ENCODE peak calls at places on chromosomes 1 and 21, in eight cellular contexts. N is neural crest cell, H is GM10248, A is IMR-90, S is HFFc6, Z is kidney, J is heart left ventricle, X is GM23338. U is an unnamed sample.

GRCh38 chr1:201888282-201889033 is at the start of gene SHISA4:
- DNase-seq in N (peak), H (peak), A (peak), S (peak), Z (peak), J (peak), X (peak), U (peak)

GRCh38 chr21:32770514-32771133 is 931 bp downstream of the PAXBP1 start:
- DNase-seq in N (no peak), H (no peak), A (peak), S (peak), Z (no peak), J (no peak), X (no peak), U (no peak)

GRCh38 chr1:113242481-113242880 is 147.8 kb upstream of the MAGI3 start:
- DNase-seq in N (no peak), H (no peak), A (no peak), S (no peak), Z (no peak), J (no peak), X (no peak), U (no peak)

GRCh38 chr1:16006552-16007485 is 2.8 kb downstream of the SRARP start:
- DNase-seq in N (no peak), H (peak), A (peak), S (peak), Z (peak), J (no peak), X (no peak), U (peak)

GRCh38 chr1:167864392-167864992 is 49.4 kb downstream of the ADCY10 start:
- DNase-seq in N (no peak), H (no peak), A (no peak), S (no peak), Z (no peak), J (no peak), X (no peak), U (no peak)

GRCh38 chr1:8078176-8078671 is 52.1 kb upstream of the ERRFI1 start:
- DNase-seq in N (no peak), H (no peak), A (peak), S (peak), Z (no peak), J (no peak), X (peak), U (no peak)

GRCh38 chr1:154403300-154403943 is 1.7 kb upstream of the IL6R start:
- DNase-seq in N (no peak), H (no peak), A (no peak), S (no peak), Z (no peak), J (no peak), X (no peak), U (no peak)

GRCh38 chr1:183734600-183735036 is 70.3 kb upstream of the RGL1 start:
- DNase-seq in N (no peak), H (no peak), A (peak), S (peak), Z (peak), J (peak), X (peak), U (no peak)

GRCh38 chr1:94279048-94279447 is 41.7 kb upstream of the ARHGAP29 start:
- DNase-seq in N (no peak), H (no peak), A (peak), S (no peak), Z (no peak), J (no peak), X (no peak), U (no peak)

GRCh38 chr1:11858968-11859871 is 475 bp upstream of the NPPB start:
- DNase-seq in N (peak), H (peak), A (peak), S (peak), Z (peak), J (peak), X (peak), U (peak)

GRCh38 chr1:3708696-3709246 is 43.5 kb upstream of the CCDC27 start:
- DNase-seq in N (no peak), H (no peak), A (no peak), S (no peak), Z (no peak), J (no peak), X (peak), U (no peak)

GRCh38 chr1:177174921-177175634 is 4.3 kb downstream of the BRINP2 start:
- DNase-seq in N (no peak), H (no peak), A (no peak), S (no peak), Z (no peak), J (no peak), X (no peak), U (no peak)

GRCh38 chr1:29804181-29804899 is 568.0 kb downstream of the PTPRU start:
- DNase-seq in N (no peak), H (no peak), A (no peak), S (no peak), Z (peak), J (no peak), X (no peak), U (no peak)

GRCh38 chr1:225657462-225657989 is 4.6 kb upstream of the ENAH start:
- DNase-seq in N (no peak), H (no peak), A (peak), S (peak), Z (no peak), J (no peak), X (no peak), U (no peak)

GRCh38 chr1:207789386-207789785 is 37.5 kb downstream of the CD46 start:
- DNase-seq in N (no peak), H (no peak), A (no peak), S (no peak), Z (no peak), J (no peak), X (no peak), U (no peak)

GRCh38 chr1:81151300-81151699 is 649.4 kb upstream of the ADGRL2 start:
- DNase-seq in N (no peak), H (no peak), A (peak), S (no peak), Z (no peak), J (no peak), X (no peak), U (no peak)

GRCh38 chr1:156372265-156372586 is 3.2 kb downstream of the RHBG start:
- DNase-seq in N (no peak), H (no peak), A (no peak), S (peak), Z (no peak), J (no peak), X (no peak), U (no peak)

GRCh38 chr1:244273845-244274619 is 177.7 kb downstream of the ADSS2 start:
- DNase-seq in N (no peak), H (no peak), A (peak), S (peak), Z (no peak), J (peak), X (no peak), U (no peak)

GRCh38 chr1:81800741-81801031 is at the start of gene ADGRL2:
- DNase-seq in N (peak), H (peak), A (no peak), S (no peak), Z (peak), J (peak), X (peak), U (no peak)

GRCh38 chr1:159945483-159946241 is at the start of gene IGSF9:
- DNase-seq in N (peak), H (peak), A (peak), S (peak), Z (peak), J (peak), X (peak), U (peak)

GRCh38 chr1:173861731-173862145 is 6.1 kb downstream of the GAS5 start:
- DNase-seq in N (no peak), H (no peak), A (no peak), S (no peak), Z (no peak), J (no peak), X (peak), U (no peak)

GRCh38 chr1:241963722-241964121 is 6.2 kb downstream of the BECN2 start:
- DNase-seq in N (no peak), H (no peak), A (no peak), S (no peak), Z (no peak), J (no peak), X (no peak), U (no peak)

GRCh38 chr1:241957692-241958494 is at the start of gene BECN2:
- DNase-seq in N (no peak), H (no peak), A (no peak), S (no peak), Z (no peak), J (no peak), X (no peak), U (no peak)
- TF ChIP-seq CTCF in N (no peak), H (no peak), A (no peak), S (no peak), Z (no peak), J (no peak), X (no peak), U (no peak)

GRCh38 chr1:186662752-186663151 is 17.5 kb downstream of the PTGS2 start:
- DNase-seq in N (no peak), H (no peak), A (peak), S (peak), Z (no peak), J (no peak), X (no peak), U (no peak)
- TF ChIP-seq CTCF in N (no peak), H (no peak), A (no peak), S (no peak), Z (no peak), J (no peak), X (no peak), U (no peak)

DNA sequence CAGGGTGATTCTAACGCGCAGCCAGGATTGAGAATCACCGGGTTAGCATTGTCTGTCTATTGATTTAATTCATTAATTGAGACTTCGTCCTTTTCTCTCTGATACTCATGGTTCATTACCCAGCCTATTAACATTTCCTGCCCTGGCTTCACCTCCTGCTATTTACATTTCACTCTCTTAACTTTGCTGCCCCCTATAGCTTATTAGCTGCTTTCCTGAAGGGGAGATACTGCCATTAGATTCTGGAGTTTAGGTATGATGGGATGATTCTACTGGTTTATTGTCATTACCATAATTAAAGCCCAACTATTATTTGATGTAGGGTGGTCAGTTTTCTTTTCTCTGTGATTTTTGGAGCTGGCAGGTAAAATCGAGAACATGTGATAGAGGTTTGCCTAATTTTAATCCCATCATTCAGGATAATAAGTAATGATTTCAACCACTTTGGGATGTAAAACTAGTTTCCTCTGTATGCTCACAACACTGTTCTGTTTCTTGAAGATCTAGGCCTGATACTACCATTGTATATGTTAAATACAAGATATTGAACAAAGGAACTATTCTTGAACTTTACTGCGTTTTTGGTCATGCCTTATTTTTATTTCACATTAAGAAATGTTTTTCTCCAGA is 6.4 kb downstream of the PPP2R5A start:
- DNase-seq in N (no peak), H (peak), A (peak), S (peak), Z (no peak), J (no peak), X (peak), U (no peak)
- TF ChIP-seq CTCF in N (peak), H (peak), A (peak), S (peak), Z (peak), J (peak), X (peak), U (peak)

DNA sequence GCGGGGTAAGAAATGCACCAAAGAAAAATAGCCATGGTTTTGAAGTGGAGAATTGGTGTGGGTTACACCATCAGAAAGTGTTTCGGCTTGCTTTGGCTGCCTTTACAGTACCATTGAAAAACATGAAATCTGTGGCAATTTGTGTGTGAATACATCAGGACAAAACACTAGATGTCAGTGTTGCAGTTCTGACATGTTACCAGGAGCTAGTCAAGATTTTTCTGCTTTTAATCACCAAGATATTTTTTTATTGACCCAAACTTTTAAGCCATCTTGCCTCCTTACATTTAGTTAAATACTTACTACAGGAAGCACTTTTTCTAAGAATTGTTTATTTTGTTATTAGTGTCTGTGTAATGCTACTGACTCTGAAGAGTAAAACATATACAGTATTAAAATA is 14.3 kb downstream of the RRP15 start:
- DNase-seq in N (no peak), H (no peak), A (peak), S (peak), Z (no peak), J (no peak), X (peak), U (no peak)
- TF ChIP-seq CTCF in N (peak), H (peak), A (peak), S (peak), Z (peak), J (peak), X (peak), U (peak)

GRCh38 chr1:227245613-227246320 is 72.5 kb downstream of the CDC42BPA start:
- DNase-seq in N (no peak), H (no peak), A (no peak), S (no peak), Z (no peak), J (peak), X (no peak), U (no peak)

GRCh38 chr1:227244339-227245118 is 73.8 kb downstream of the CDC42BPA start:
- DNase-seq in N (no peak), H (no peak), A (no peak), S (no peak), Z (no peak), J (no peak), X (no peak), U (no peak)

GRCh38 chr1:227240983-227241382 is 77.3 kb downstream of the CDC42BPA start:
- DNase-seq in N (no peak), H (no peak), A (no peak), S (no peak), Z (no peak), J (no peak), X (no peak), U (no peak)

DNA sequence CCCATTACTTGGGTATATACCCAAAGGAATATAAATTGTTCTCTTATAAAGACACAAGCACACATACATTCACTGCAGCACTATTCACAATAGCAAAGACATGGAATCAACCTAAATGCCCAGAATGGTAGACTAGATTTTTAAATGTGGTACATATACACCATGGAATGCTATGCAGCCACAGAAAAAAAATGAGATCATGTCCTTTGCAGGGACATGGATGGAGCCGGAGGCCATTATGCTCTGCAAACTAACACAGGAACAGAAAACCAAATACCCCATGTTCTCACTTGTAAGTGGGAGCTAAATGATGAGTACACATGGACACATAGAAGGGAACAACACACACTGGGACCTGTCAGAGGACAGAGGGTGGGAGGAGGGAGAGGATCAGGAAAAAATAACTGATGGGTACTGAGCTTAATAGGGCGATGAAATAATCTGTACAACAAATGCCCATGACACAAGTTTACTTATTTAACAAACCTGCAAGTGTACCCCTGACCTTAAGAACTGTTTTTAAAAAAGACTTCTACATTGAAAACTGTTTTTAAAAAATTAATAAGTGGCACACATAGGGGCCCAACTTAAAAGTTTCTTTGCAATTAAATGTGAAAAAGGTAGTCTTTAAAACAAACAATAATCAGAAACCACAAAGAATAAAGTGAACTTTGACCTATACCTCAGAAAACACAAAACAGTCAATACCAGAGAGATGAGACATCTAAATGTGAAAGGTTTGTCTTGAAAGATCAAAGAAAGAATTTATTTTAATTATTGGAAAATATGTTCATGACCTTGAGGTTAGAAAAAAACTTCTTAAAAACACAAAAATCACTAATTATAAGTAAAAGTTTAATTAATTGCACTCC is 75.2 kb downstream of the CDC42BPA start:
- DNase-seq in N (no peak), H (no peak), A (no peak), S (no peak), Z (no peak), J (no peak), X (no peak), U (no peak)
- TF ChIP-seq CTCF in N (no peak), H (no peak), A (no peak), S (no peak), Z (no peak), J (no peak), X (no peak), U (no peak)